ENCODE peak calls at places on chromosomes 5 and 9, in eight cellular contexts. O is heart right ventricle, K is PC-3, M is astrocyte of the spinal cord, G is lung, X is cardiac fibroblast, S is endodermal cell, N is heart left ventricle. J is an unnamed sample.

GRCh38 chr5:141420855-141421488 is at the start of gene PCDHGA11:
- DNase-seq in K (no peak), X (peak), O (no peak), M (peak), N (peak), S (peak), G (no peak), J (peak)

GRCh38 chr5:179534431-179534830 is 15.9 kb upstream of the RUFY1 start:
- DNase-seq in M (no peak), X (no peak), O (no peak), K (no peak), N (no peak), S (no peak), G (no peak), J (no peak)

GRCh38 chr9:91714020-91714721 is 235.9 kb downstream of the ROR2 start:
- DNase-seq in G (peak), X (peak), S (peak), M (peak), K (peak), N (peak), O (peak), J (peak)

GRCh38 chr9:108869092-108869725 is 7.1 kb downstream of the ACTL7A start:
- DNase-seq in M (peak), N (no peak), S (no peak), X (peak), K (peak), O (no peak), G (no peak), J (no peak)

GRCh38 chr5:16754621-16755020 is 137.8 kb upstream of the RETREG1 start:
- DNase-seq in N (no peak), M (no peak), X (peak), K (no peak), S (no peak), O (no peak), G (no peak), J (no peak)

GRCh38 chr5:111144352-111144930 is 52.3 kb downstream of the WDR36 start:
- DNase-seq in O (no peak), N (no peak), S (no peak), G (no peak), M (peak), X (peak), K (no peak), J (peak)

GRCh38 chr9:34663296-34663590 is 786 bp upstream of the CCL27 start:
- DNase-seq in N (no peak), S (no peak), G (no peak), O (no peak), M (no peak), X (no peak), K (no peak), J (no peak)

GRCh38 chr9:69433426-69433825 is 108.4 kb downstream of the ENTREP1 start:
- DNase-seq in K (peak), M (no peak), X (peak), G (no peak), O (no peak), N (no peak), S (no peak), J (no peak)

GRCh38 chr5:59042201-59042600 is 459.3 kb downstream of the RAB3C start:
- DNase-seq in K (peak), G (no peak), O (no peak), N (no peak), X (peak), S (no peak), M (peak), J (peak)

GRCh38 chr9:112527959-112528358 is 41.3 kb downstream of the KIAA1958 start:
- DNase-seq in X (no peak), O (no peak), M (no peak), K (no peak), S (no peak), G (no peak), N (no peak), J (no peak)

GRCh38 chr9:124661184-124661755 is 109.8 kb downstream of the NR6A1 start:
- DNase-seq in X (peak), M (peak), N (no peak), G (no peak), O (no peak), S (no peak), K (no peak), J (no peak)

GRCh38 chr5:67222243-67223033 is 25.8 kb upstream of the CD180 start:
- DNase-seq in G (no peak), S (no peak), M (no peak), O (no peak), N (no peak), K (no peak), X (no peak), J (no peak)

GRCh38 chr9:116812231-116813028 is 125.3 kb downstream of the TRIM32 start:
- DNase-seq in N (no peak), M (peak), O (no peak), K (no peak), X (peak), G (no peak), S (no peak), J (no peak)

GRCh38 chr5:106094128-106094726 is 1576.5 kb downstream of the EFNA5 start:
- DNase-seq in X (peak), G (no peak), O (no peak), N (no peak), S (no peak), K (peak), M (peak), J (peak)

GRCh38 chr9:120877276-120878034 is 467 bp upstream of the PHF19 start:
- DNase-seq in G (no peak), X (peak), N (peak), S (peak), O (peak), K (peak), M (peak), J (peak)
- TF ChIP-seq CTCF in G (no peak), X (no peak), N (no peak), S (no peak), O (peak), K (no peak), M (no peak), J (no peak)

GRCh38 chr9:101403886-101404285 is 5.2 kb downstream of the ZNF189 start:
- DNase-seq in X (no peak), G (no peak), M (no peak), S (no peak), N (no peak), K (no peak), O (no peak), J (no peak)

GRCh38 chr9:101409079-101409477 is 10.4 kb downstream of the ZNF189 start:
- DNase-seq in K (no peak), S (no peak), G (no peak), X (peak), M (no peak), N (no peak), O (no peak), J (peak)

DNA sequence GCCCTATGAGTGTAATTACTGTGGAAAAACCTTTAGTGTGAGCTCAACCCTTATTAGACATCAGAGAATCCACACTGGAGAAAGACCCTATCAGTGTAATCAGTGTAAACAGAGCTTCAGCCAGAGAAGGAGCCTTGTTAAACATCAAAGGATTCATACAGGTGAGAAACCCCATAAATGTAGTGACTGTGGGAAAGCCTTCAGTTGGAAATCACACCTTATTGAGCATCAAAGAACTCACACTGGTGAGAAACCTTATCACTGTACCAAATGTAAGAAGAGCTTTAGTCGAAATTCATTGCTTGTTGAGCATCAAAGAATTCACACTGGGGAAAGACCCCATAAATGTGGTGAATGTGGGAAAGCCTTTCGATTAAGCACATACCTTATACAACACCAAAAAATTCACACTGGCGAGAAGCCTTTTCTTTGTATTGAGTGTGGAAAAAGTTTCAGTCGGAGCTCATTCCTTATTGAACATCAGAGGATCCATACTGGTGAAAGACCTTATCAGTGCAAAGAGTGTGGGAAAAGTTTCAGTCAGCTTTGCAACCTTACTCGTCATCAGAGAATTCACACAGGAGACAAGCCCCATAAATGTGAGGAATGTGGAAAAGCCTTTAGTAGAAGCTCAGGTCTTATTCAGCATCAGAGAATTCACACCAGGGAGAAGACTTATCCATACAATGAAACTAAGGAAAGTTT is 9.9 kb downstream of the ZNF189 start:
- DNase-seq in K (no peak), X (peak), S (no peak), O (no peak), N (no peak), M (no peak), G (no peak), J (no peak)
- H3K4me3 ChIP-seq in K (peak), X (no peak), S (peak), O (no peak), N (no peak), M (no peak), G (no peak), J (no peak)

DNA sequence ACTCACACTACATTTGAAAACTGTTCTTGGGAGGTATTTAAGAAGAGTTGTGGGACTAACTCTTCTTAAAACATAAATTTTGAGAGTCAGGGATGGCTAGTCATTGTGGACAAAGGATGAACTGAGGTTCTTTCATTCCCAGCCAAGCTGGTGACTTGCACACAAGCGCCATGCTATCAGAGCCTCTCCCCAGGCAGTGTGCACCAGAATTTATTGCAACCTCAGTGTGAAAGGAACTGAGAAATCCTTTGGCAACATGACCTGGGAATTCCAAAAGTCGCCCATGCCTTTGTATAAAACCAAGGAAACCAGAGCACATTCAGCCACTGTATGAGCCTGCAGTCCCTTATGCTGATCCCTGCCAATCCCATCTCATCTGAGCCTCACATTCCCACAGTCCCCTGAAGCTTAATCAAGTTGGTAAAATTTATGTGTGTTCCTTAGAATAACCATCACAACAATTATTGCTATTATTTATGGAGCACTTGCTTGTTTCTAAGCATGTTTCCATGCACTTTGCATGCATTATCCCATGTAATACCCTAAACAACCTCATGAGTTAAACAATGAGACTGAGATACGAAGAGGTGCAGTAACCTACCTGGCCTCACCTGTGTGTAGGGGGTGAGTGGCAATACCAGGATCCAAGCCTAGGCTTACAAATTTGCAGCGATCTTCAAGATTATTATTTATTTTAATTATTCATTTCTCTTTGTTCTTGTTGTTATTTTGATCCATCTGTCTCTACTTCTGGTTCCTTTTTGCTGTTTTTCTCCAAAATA is 116.4 kb downstream of the NTRK2 start:
- DNase-seq in G (no peak), M (no peak), K (no peak), N (no peak), S (no peak), O (no peak), X (no peak), J (no peak)
- TF ChIP-seq CTCF in G (no peak), M (no peak), K (no peak), N (peak), S (peak), O (no peak), X (no peak), J (no peak)

GRCh38 chr9:88033303-88033702 is 59.0 kb upstream of the CDK20 start:
- DNase-seq in O (no peak), N (no peak), K (no peak), G (no peak), M (no peak), X (no peak), S (no peak), J (no peak)
- H3K4me3 ChIP-seq in O (no peak), N (no peak), K (no peak), G (no peak), M (no peak), X (no peak), S (no peak), J (no peak)

GRCh38 chr5:32057157-32058096 is 116.7 kb downstream of the GOLPH3 start:
- DNase-seq in S (no peak), K (peak), M (no peak), G (no peak), O (no peak), X (peak), N (no peak), J (peak)
- TF ChIP-seq CTCF in S (peak), K (peak), M (peak), G (no peak), O (no peak), X (peak), N (peak), J (peak)

GRCh38 chr9:13443380-13444271 is 164.1 kb upstream of the MPDZ start:
- DNase-seq in M (no peak), X (no peak), O (no peak), K (no peak), N (no peak), G (no peak), S (no peak), J (peak)
- H3K4me3 ChIP-seq in M (no peak), X (no peak), O (no peak), K (no peak), N (no peak), G (no peak), S (no peak), J (peak)

DNA sequence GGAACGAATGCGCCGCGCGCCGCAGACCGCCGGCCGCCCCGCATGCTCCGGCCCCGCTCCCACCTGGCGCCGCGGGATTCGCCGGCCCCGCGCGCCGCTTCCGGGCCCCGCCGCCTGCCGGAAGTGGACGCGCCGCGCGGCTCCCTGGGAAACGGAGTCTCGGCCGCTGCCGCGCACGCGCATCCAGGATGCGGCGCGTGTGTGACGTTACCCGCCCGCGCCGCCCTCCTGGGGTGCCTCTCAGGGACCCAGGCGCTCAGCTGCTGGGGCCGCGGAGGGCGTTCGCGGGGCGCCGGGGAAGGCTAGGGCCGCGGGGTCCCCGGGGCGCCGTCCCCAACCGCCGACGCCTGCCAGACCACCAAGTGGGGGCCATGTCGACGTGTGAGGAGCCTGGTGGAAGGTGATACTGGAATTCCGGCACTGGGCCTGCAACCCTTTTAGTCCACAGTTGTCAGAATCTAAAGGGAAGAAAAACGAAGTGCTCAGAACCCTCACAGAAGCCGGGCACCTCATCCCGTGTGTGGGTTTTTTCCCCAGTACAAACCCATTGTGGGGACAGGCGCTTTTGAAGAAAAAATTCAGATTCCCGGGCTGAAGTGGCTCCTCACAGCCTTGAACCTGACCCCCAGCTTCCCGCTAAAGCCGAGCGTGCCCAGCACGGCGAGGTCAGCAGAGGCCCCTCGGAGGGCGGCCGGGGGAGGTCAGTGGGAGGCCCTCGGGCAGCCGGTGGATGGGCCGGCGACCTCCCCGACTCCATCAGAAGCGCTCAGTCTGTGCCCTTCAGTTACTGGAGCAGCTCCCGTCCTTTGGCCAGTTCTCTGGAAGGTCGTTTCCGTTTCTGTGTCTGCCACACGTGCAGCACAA is at the start of gene CLPTM1L:
- DNase-seq in M (peak), K (peak), G (peak), X (peak), N (peak), O (peak), S (peak), J (peak)
- TF ChIP-seq CTCF in M (no peak), K (no peak), G (no peak), X (no peak), N (no peak), O (no peak), S (no peak), J (no peak)

GRCh38 chr5:174734571-174735497 is 10.5 kb downstream of the MSX2 start:
- DNase-seq in G (no peak), M (no peak), O (no peak), S (peak), K (no peak), N (no peak), X (no peak), J (no peak)

GRCh38 chr5:174736777-174737176 is 12.4 kb downstream of the MSX2 start:
- DNase-seq in K (no peak), G (no peak), N (no peak), S (no peak), X (no peak), O (no peak), M (no peak), J (no peak)

GRCh38 chr5:174735498-174736350 is 11.3 kb downstream of the MSX2 start:
- DNase-seq in N (no peak), X (no peak), S (peak), O (no peak), K (peak), G (no peak), M (no peak), J (no peak)

GRCh38 chr5:174736351-174736721 is 12.0 kb downstream of the MSX2 start:
- DNase-seq in S (no peak), O (no peak), M (peak), G (no peak), X (peak), K (no peak), N (no peak), J (peak)

DNA sequence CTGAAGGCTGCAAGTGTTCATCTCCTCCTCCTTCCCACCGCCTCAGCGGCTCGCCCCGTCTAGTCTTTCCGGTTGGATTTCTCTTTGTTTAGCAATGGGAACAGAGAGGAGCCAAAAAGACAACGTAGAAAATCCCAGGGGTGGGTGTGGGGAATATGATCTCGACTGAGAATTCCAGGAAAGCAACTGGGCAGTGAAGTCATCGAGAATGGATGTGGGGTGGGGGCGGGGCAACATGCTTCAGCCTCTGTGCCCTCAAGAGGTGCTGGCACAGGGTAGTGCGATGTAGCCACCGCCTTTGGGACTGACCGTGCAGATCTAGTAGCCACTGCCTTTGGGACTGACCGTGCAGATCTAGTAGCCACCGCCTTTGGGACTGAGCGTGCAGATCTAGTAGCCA is 13.0 kb downstream of the MSX2 start:
- DNase-seq in N (no peak), M (no peak), K (no peak), O (no peak), X (no peak), G (no peak), S (no peak), J (no peak)
- H3K4me3 ChIP-seq in N (no peak), M (no peak), K (no peak), O (no peak), X (no peak), G (no peak), S (no peak), J (no peak)